ENCODE peak calls at places on chromosomes 5 and 9, in seven cellular contexts. I is A549, M is GM12878, A is K562, U is HepG2, L is H1, N is SK-N-SH. T is an unnamed sample. For H3K4me1, the result is how much of the 10 kb centered on the place peaks cover.

GRCh38 chr9:130343445-130343918 is 77.9 kb downstream of the HMCN2 start:
- DNase-seq in I (no peak), M (no peak), A (peak), U (no peak), L (peak), N (peak), T (no peak)

GRCh38 chr9:129142115-129142514 is 30.9 kb downstream of the PTPA start:
- DNase-seq in I (no peak), M (no peak), A (no peak), U (no peak), L (no peak), N (no peak), T (no peak)

GRCh38 chr9:79698988-79699387 is 127.2 kb downstream of the TLE4 start:
- DNase-seq in I (no peak), M (no peak), A (no peak), U (no peak), L (no peak), N (no peak), T (no peak)

GRCh38 chr9:114516913-114517312 is 11.6 kb upstream of the WHRN start:
- DNase-seq in I (no peak), M (no peak), A (no peak), U (no peak), L (no peak), N (no peak), T (peak)

GRCh38 chr5:17327048-17327447 is 109.6 kb downstream of the BASP1 start:
- DNase-seq in I (no peak), M (no peak), A (no peak), U (no peak), L (no peak), N (no peak), T (no peak)

GRCh38 chr9:92934321-92934720 is 13.0 kb upstream of the FGD3 start:
- DNase-seq in I (no peak), M (no peak), A (peak), U (no peak), L (no peak), N (no peak), T (no peak)

GRCh38 chr9:36450110-36450732 is 50.2 kb upstream of the RNF38 start:
- DNase-seq in I (peak), M (no peak), A (peak), U (peak), L (no peak), N (peak), T (peak)

GRCh38 chr5:32984851-32985250 is 273.7 kb downstream of the NPR3 start:
- DNase-seq in I (no peak), M (no peak), A (no peak), U (no peak), L (no peak), N (no peak), T (peak)

GRCh38 chr5:121693864-121694263 is 157.8 kb upstream of the FTMT start:
- DNase-seq in I (no peak), M (no peak), A (no peak), U (no peak), L (no peak), N (no peak), T (no peak)

GRCh38 chr5:36740259-36740898 is 134.0 kb downstream of the SLC1A3 start:
- DNase-seq in I (no peak), M (no peak), A (no peak), U (no peak), L (no peak), N (no peak), T (peak)

GRCh38 chr9:94639045-94639995 is at the start of gene FBP1:
- DNase-seq in I (no peak), M (no peak), A (peak), U (no peak), L (peak), N (no peak), T (no peak)

GRCh38 chr5:124995451-124995850 is 249.0 kb upstream of the ZNF608 start:
- DNase-seq in I (no peak), M (no peak), A (no peak), U (no peak), L (no peak), N (no peak), T (peak)

GRCh38 chr5:14439087-14439841 is 142.3 kb upstream of the OTULINL start:
- DNase-seq in I (no peak), M (no peak), A (no peak), U (no peak), L (no peak), N (no peak), T (no peak)

GRCh38 chr5:147876626-147877025 is 1.9 kb upstream of the SCGB3A2 start:
- DNase-seq in I (no peak), M (no peak), A (no peak), U (no peak), L (no peak), N (no peak), T (no peak)

GRCh38 chr9:6680797-6681146 is 35.2 kb upstream of the GLDC start:
- DNase-seq in I (peak), M (no peak), A (no peak), U (peak), L (no peak), N (peak), T (peak)

GRCh38 chr9:79812099-79812498 is 240.3 kb downstream of the TLE4 start:
- DNase-seq in I (no peak), M (no peak), A (no peak), U (no peak), L (no peak), N (no peak), T (no peak)

GRCh38 chr5:139445325-139446170 is 6.2 kb upstream of the DNAJC18 start:
- DNase-seq in I (no peak), M (no peak), A (no peak), U (no peak), L (no peak), N (no peak), T (peak)

GRCh38 chr9:69190866-69191672 is 17.0 kb downstream of the TJP2 start:
- DNase-seq in I (no peak), M (no peak), A (no peak), U (no peak), L (peak), N (no peak), T (no peak)

GRCh38 chr9:69195019-69195418 is 20.9 kb downstream of the TJP2 start:
- DNase-seq in I (no peak), M (no peak), A (no peak), U (no peak), L (no peak), N (no peak), T (no peak)

GRCh38 chr9:69190086-69190865 is 16.2 kb downstream of the TJP2 start:
- DNase-seq in I (no peak), M (no peak), A (no peak), U (peak), L (no peak), N (no peak), T (no peak)

GRCh38 chr9:69193685-69194032 is 19.6 kb downstream of the TJP2 start:
- DNase-seq in I (no peak), M (no peak), A (no peak), U (no peak), L (no peak), N (peak), T (no peak)

GRCh38 chr9:69192214-69192613 is 18.1 kb downstream of the TJP2 start:
- DNase-seq in I (no peak), M (no peak), A (no peak), U (no peak), L (no peak), N (no peak), T (no peak)
- H3K4me1 ChIP-seq in I (under half), M (under half), A (under half), U (half or more), L (under half), N (under half), T (under half)

DNA sequence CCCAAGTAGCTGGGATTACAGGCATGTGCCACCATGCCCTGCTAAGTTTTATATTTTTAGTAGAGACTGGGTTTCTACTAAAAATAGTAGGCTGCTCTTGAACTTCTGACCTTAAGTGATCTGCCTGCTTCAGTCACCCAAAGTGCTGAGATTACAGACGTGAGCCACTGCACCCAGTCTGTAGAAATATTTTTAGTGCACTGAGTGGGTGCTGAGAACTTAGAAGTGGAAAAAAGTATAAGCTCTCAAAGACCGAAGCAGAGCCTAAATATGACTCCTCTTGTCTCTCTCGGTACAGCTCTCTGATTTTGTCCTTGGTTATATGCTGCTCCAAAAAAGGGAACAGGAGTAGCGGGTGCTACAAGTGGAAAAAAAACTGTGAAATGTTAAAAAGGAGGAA is 353.8 kb upstream of the IZUMO3 start:
- DNase-seq in I (no peak), M (no peak), A (no peak), U (no peak), L (no peak), N (no peak), T (no peak)
- TF ChIP-seq USF2 in I (no peak), M (no peak), A (no peak), U (no peak), L (no peak), N (no peak), T (no peak)

DNA sequence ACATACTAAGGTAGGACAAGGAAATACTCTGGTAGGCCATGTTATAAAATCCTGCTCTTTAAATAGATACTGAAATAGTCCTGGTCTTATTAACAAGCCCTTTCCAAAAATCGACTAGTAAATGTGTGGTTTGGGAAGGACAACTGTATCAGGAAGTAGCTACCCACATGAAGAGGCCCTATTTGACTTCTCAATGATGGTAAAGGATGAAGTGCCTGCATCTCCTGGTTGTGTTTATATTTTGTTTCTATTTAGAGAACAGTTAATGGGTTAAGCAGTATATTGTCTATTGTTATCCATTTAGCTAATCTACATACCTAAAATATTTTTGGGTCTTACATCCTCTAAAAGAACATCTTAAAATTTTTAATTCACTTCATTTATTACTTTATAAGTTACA is 12.5 kb downstream of the GDF9 start:
- DNase-seq in I (no peak), M (no peak), A (no peak), U (no peak), L (no peak), N (no peak), T (no peak)
- H3K4me1 ChIP-seq in I (under half), M (under half), A (under half), U (half or more), L (under half), N (under half), T (under half)

GRCh38 chr5:88675758-88676636 is 207.0 kb downstream of the MEF2C start:
- DNase-seq in I (peak), M (no peak), A (no peak), U (no peak), L (peak), N (peak), T (peak)
- TF ChIP-seq USF2 in I (no peak), M (no peak), A (no peak), U (no peak), L (no peak), N (no peak), T (no peak)

T was measured in IMR-90.